ENCODE peak calls at places on chromosome 3, in nine cellular contexts. R, J, Z, Y, L, N, W, H and V are unnamed samples.

GRCh38 chr3:111666041-111666735 is 71.0 kb upstream of the ZBED2 start:
- DNase-seq in W (no peak), H (no peak), R (no peak), L (no peak), Z (no peak), N (no peak), J (no peak), Y (no peak), V (no peak)

GRCh38 chr3:148790841-148791240 is 36.8 kb upstream of the CPB1 start:
- DNase-seq in Y (no peak), Z (no peak), W (no peak), R (peak), J (no peak), N (no peak), H (peak), L (no peak), V (no peak)

GRCh38 chr3:168040624-168041208 is 55.0 kb downstream of the GOLIM4 start:
- DNase-seq in L (peak), W (peak), R (no peak), Y (peak), Z (peak), H (no peak), J (peak), N (no peak), V (no peak)

GRCh38 chr3:141105828-141106628 is 54.9 kb downstream of the SPSB4 start:
- DNase-seq in L (peak), W (peak), N (peak), R (no peak), Z (peak), J (peak), H (no peak), Y (peak), V (peak)

GRCh38 chr3:111134302-111134701 is 62.7 kb downstream of the NECTIN3 start:
- DNase-seq in H (no peak), J (no peak), Y (no peak), Z (no peak), W (no peak), N (no peak), L (no peak), R (no peak), V (no peak)

GRCh38 chr3:9130318-9131110 is 118.9 kb downstream of the SRGAP3 start:
- DNase-seq in L (no peak), Z (no peak), H (no peak), J (peak), R (no peak), N (no peak), Y (no peak), W (no peak), V (no peak)

GRCh38 chr3:89072671-89073070 is 34.8 kb upstream of the EPHA3 start:
- DNase-seq in W (no peak), R (no peak), H (no peak), J (no peak), Y (no peak), Z (no peak), L (no peak), N (no peak), V (no peak)

GRCh38 chr3:45546636-45547201 is 47.8 kb upstream of the LIMD1 start:
- DNase-seq in J (no peak), H (no peak), Y (no peak), L (no peak), Z (no peak), N (no peak), R (no peak), W (peak), V (no peak)

GRCh38 chr3:141285570-141285969 is 53.9 kb downstream of the PXYLP1 start:
- DNase-seq in H (no peak), L (no peak), J (no peak), R (no peak), W (no peak), Z (no peak), Y (no peak), N (no peak), V (no peak)

GRCh38 chr3:56879453-56880224 is 77.9 kb upstream of the ARHGEF3 start:
- DNase-seq in H (no peak), Y (no peak), R (no peak), Z (no peak), L (no peak), J (no peak), N (no peak), W (no peak), V (no peak)

GRCh38 chr3:82133070-82133606 is 371.7 kb upstream of the GBE1 start:
- DNase-seq in H (peak), W (peak), Z (peak), N (peak), Y (peak), J (peak), R (no peak), L (no peak), V (peak)

GRCh38 chr3:128073807-128074206 is 21.6 kb downstream of the SEC61A1 start:
- DNase-seq in L (no peak), N (no peak), H (no peak), Z (no peak), W (no peak), J (no peak), R (no peak), Y (no peak), V (no peak)

GRCh38 chr3:64022451-64023186 is 675 bp downstream of the PSMD6 start:
- DNase-seq in H (no peak), W (no peak), Z (no peak), R (no peak), N (no peak), Y (no peak), L (no peak), J (no peak), V (no peak)

GRCh38 chr3:186035277-186035676 is 73.6 kb downstream of the ETV5 start:
- DNase-seq in R (no peak), W (no peak), J (no peak), Y (no peak), Z (no peak), L (no peak), H (peak), N (no peak), V (no peak)

GRCh38 chr3:13073042-13073906 is at the start of gene IQSEC1:
- DNase-seq in Z (no peak), L (peak), R (peak), H (peak), W (peak), J (peak), Y (no peak), N (peak), V (peak)

GRCh38 chr3:174767853-174768382 is 91.2 kb upstream of the NAALADL2 start:
- DNase-seq in J (no peak), Y (no peak), W (no peak), Z (no peak), R (no peak), H (no peak), N (no peak), L (no peak), V (no peak)

GRCh38 chr3:11509175-11510000 is 134.3 kb downstream of the VGLL4 start:
- DNase-seq in N (no peak), W (peak), L (peak), H (no peak), Y (no peak), Z (peak), R (no peak), J (peak), V (no peak)

GRCh38 chr3:124529826-124530571 is 200.3 kb upstream of the UMPS start:
- DNase-seq in J (no peak), W (no peak), N (no peak), R (no peak), Y (no peak), H (peak), L (no peak), Z (no peak), V (no peak)

GRCh38 chr3:134476977-134477376 is 8.8 kb downstream of the ANAPC13 start:
- DNase-seq in R (no peak), N (no peak), J (no peak), Z (no peak), W (no peak), Y (no peak), H (no peak), L (no peak), V (no peak)

GRCh38 chr3:32257641-32258438 is 19.4 kb downstream of the CMTM8 start:
- DNase-seq in Y (no peak), L (peak), W (no peak), R (no peak), Z (no peak), N (no peak), H (no peak), J (no peak), V (no peak)

GRCh38 chr3:34882764-34883163 is 756.6 kb upstream of the ARPP21 start:
- DNase-seq in Z (no peak), J (peak), L (no peak), R (no peak), W (peak), H (no peak), N (no peak), Y (no peak), V (no peak)

GRCh38 chr3:100048248-100048647 is 66.1 kb downstream of the FILIP1L start:
- DNase-seq in Y (no peak), J (no peak), L (no peak), R (no peak), H (no peak), Z (no peak), W (no peak), N (no peak), V (no peak)

GRCh38 chr3:87082806-87083440 is 92.0 kb upstream of the VGLL3 start:
- DNase-seq in H (no peak), R (no peak), W (peak), J (peak), Z (peak), N (no peak), L (no peak), Y (peak), V (no peak)

GRCh38 chr3:48983096-48983495 is 6.9 kb upstream of the P4HTM start:
- DNase-seq in H (no peak), R (no peak), N (no peak), Z (no peak), L (no peak), W (no peak), J (no peak), Y (no peak), V (no peak)